ENCODE peak calls at places on chromosomes 3 and 15, in five cellular contexts. One of them, this sample, is unnamed.

GRCh38 chr3:138850151-138850550 is 15.4 kb upstream of the PIK3CB start:
- DNase-seq in epithelial cell of esophagus: peak
- DNase-seq in WTC11: no peak
- DNase-seq in GM18507: no peak
- DNase-seq in left cardiac atrium: peak
- DNase-seq in this sample: no peak

GRCh38 chr3:146350852-146351251 is 99.9 kb upstream of the PLSCR4 start:
- DNase-seq in epithelial cell of esophagus: no peak
- DNase-seq in WTC11: no peak
- DNase-seq in GM18507: no peak
- DNase-seq in left cardiac atrium: no peak
- DNase-seq in this sample: no peak

GRCh38 chr3:169659096-169659521 is 4.4 kb downstream of the MECOM start:
- DNase-seq in epithelial cell of esophagus: no peak
- DNase-seq in WTC11: peak
- DNase-seq in GM18507: no peak
- DNase-seq in left cardiac atrium: peak
- DNase-seq in this sample: no peak

GRCh38 chr15:70091649-70092461 is 5.9 kb downstream of the TLE3 start:
- DNase-seq in epithelial cell of esophagus: peak
- DNase-seq in WTC11: no peak
- DNase-seq in GM18507: no peak
- DNase-seq in left cardiac atrium: no peak
- DNase-seq in this sample: no peak

GRCh38 chr3:150798122-150798618 is 35.2 kb upstream of the SIAH2 start:
- DNase-seq in epithelial cell of esophagus: no peak
- DNase-seq in WTC11: no peak
- DNase-seq in GM18507: no peak
- DNase-seq in left cardiac atrium: no peak
- DNase-seq in this sample: no peak

GRCh38 chr3:87855626-87856025 is 203.2 kb downstream of the CGGBP1 start:
- DNase-seq in epithelial cell of esophagus: peak
- DNase-seq in WTC11: no peak
- DNase-seq in GM18507: no peak
- DNase-seq in left cardiac atrium: no peak
- DNase-seq in this sample: no peak

GRCh38 chr3:99191186-99191585 is 289.7 kb upstream of the DCBLD2 start:
- DNase-seq in epithelial cell of esophagus: no peak
- DNase-seq in WTC11: no peak
- DNase-seq in GM18507: no peak
- DNase-seq in left cardiac atrium: no peak
- DNase-seq in this sample: no peak

GRCh38 chr3:181629701-181630100 is 82.0 kb upstream of the SOX2 start:
- DNase-seq in epithelial cell of esophagus: no peak
- DNase-seq in WTC11: no peak
- DNase-seq in GM18507: no peak
- DNase-seq in left cardiac atrium: no peak
- DNase-seq in this sample: no peak

GRCh38 chr3:108089544-108089943 is 1.3 kb downstream of the CD47 start:
- DNase-seq in epithelial cell of esophagus: no peak
- DNase-seq in WTC11: no peak
- DNase-seq in GM18507: no peak
- DNase-seq in left cardiac atrium: no peak
- DNase-seq in this sample: no peak

GRCh38 chr15:31274496-31275330 is 51.9 kb upstream of the KLF13 start:
- DNase-seq in epithelial cell of esophagus: no peak
- DNase-seq in WTC11: peak
- DNase-seq in GM18507: no peak
- DNase-seq in left cardiac atrium: no peak
- DNase-seq in this sample: no peak

GRCh38 chr3:46923559-46924350 is 46.2 kb downstream of the PTH1R start:
- DNase-seq in epithelial cell of esophagus: peak
- DNase-seq in WTC11: peak
- DNase-seq in GM18507: no peak
- DNase-seq in left cardiac atrium: no peak
- DNase-seq in this sample: no peak

GRCh38 chr3:138774529-138775253 is 60.0 kb downstream of the PIK3CB start:
- DNase-seq in epithelial cell of esophagus: peak
- DNase-seq in WTC11: no peak
- DNase-seq in GM18507: no peak
- DNase-seq in left cardiac atrium: peak
- DNase-seq in this sample: no peak

GRCh38 chr15:96404560-96404959 is 74.1 kb downstream of the NR2F2 start:
- DNase-seq in epithelial cell of esophagus: no peak
- DNase-seq in WTC11: no peak
- DNase-seq in GM18507: no peak
- DNase-seq in left cardiac atrium: no peak
- DNase-seq in this sample: no peak

GRCh38 chr3:112761062-112761638 is 85.5 kb downstream of the CD200R1L start:
- DNase-seq in epithelial cell of esophagus: peak
- DNase-seq in WTC11: no peak
- DNase-seq in GM18507: no peak
- DNase-seq in left cardiac atrium: no peak
- DNase-seq in this sample: no peak

GRCh38 chr3:49924683-49925082 is 4.9 kb downstream of the MON1A start:
- DNase-seq in epithelial cell of esophagus: peak
- DNase-seq in WTC11: no peak
- DNase-seq in GM18507: no peak
- DNase-seq in left cardiac atrium: no peak
- DNase-seq in this sample: no peak

GRCh38 chr15:60316961-60317360 is 80.8 kb downstream of the ANXA2 start:
- DNase-seq in epithelial cell of esophagus: peak
- DNase-seq in WTC11: no peak
- DNase-seq in GM18507: no peak
- DNase-seq in left cardiac atrium: no peak
- DNase-seq in this sample: no peak

GRCh38 chr3:168165390-168166269 is 69.9 kb upstream of the GOLIM4 start:
- DNase-seq in epithelial cell of esophagus: peak
- DNase-seq in WTC11: peak
- DNase-seq in GM18507: peak
- DNase-seq in left cardiac atrium: peak
- DNase-seq in this sample: no peak

GRCh38 chr3:59433546-59433945 is 383.7 kb upstream of the CFAP20DC start:
- DNase-seq in epithelial cell of esophagus: no peak
- DNase-seq in WTC11: no peak
- DNase-seq in GM18507: no peak
- DNase-seq in left cardiac atrium: no peak
- DNase-seq in this sample: no peak

GRCh38 chr3:122925756-122926155 is 101.8 kb downstream of the SEMA5B start:
- DNase-seq in epithelial cell of esophagus: no peak
- DNase-seq in WTC11: no peak
- DNase-seq in GM18507: no peak
- DNase-seq in left cardiac atrium: no peak
- DNase-seq in this sample: no peak

GRCh38 chr3:144921710-144922109 is 950.1 kb downstream of the DIPK2A start:
- DNase-seq in epithelial cell of esophagus: no peak
- DNase-seq in WTC11: no peak
- DNase-seq in GM18507: no peak
- DNase-seq in left cardiac atrium: no peak
- DNase-seq in this sample: no peak

GRCh38 chr3:41653575-41654239 is 308.2 kb downstream of the ULK4 start:
- DNase-seq in epithelial cell of esophagus: no peak
- DNase-seq in WTC11: no peak
- DNase-seq in GM18507: no peak
- DNase-seq in left cardiac atrium: no peak
- DNase-seq in this sample: no peak

GRCh38 chr3:187293977-187294376 is 2.4 kb upstream of the MASP1 start:
- DNase-seq in epithelial cell of esophagus: no peak
- DNase-seq in WTC11: no peak
- DNase-seq in GM18507: no peak
- DNase-seq in left cardiac atrium: no peak
- DNase-seq in this sample: no peak

GRCh38 chr3:177203689-177204395 is 6.6 kb upstream of the TBL1XR1 start:
- DNase-seq in epithelial cell of esophagus: no peak
- DNase-seq in WTC11: no peak
- DNase-seq in GM18507: no peak
- DNase-seq in left cardiac atrium: no peak
- DNase-seq in this sample: no peak

GRCh38 chr15:65307978-65308377 is 3.5 kb downstream of the RNU5B-1 start:
- DNase-seq in epithelial cell of esophagus: peak
- DNase-seq in WTC11: no peak
- DNase-seq in GM18507: no peak
- DNase-seq in left cardiac atrium: no peak
- DNase-seq in this sample: no peak

GRCh38 chr15:85086855-85087254 is 105.2 kb downstream of the PDE8A start:
- DNase-seq in epithelial cell of esophagus: no peak
- DNase-seq in WTC11: no peak
- DNase-seq in GM18507: no peak
- DNase-seq in left cardiac atrium: no peak
- DNase-seq in this sample: no peak

GRCh38 chr3:194959217-194959616 is 273.5 kb downstream of the FAM43A start:
- DNase-seq in epithelial cell of esophagus: no peak
- DNase-seq in WTC11: no peak
- DNase-seq in GM18507: no peak
- DNase-seq in left cardiac atrium: no peak
- DNase-seq in this sample: no peak

GRCh38 chr15:77966540-77967290 is 110.8 kb downstream of the TBC1D2B start:
- DNase-seq in epithelial cell of esophagus: peak
- DNase-seq in WTC11: peak
- DNase-seq in GM18507: peak
- DNase-seq in left cardiac atrium: no peak
- DNase-seq in this sample: no peak

GRCh38 chr15:75713338-75713895 is 769 bp upstream of the CSPG4 start:
- DNase-seq in epithelial cell of esophagus: peak
- DNase-seq in WTC11: peak
- DNase-seq in GM18507: no peak
- DNase-seq in left cardiac atrium: no peak
- DNase-seq in this sample: no peak

GRCh38 chr15:61003683-61004299 is 225.3 kb downstream of the RORA start:
- DNase-seq in epithelial cell of esophagus: no peak
- DNase-seq in WTC11: no peak
- DNase-seq in GM18507: no peak
- DNase-seq in left cardiac atrium: no peak
- DNase-seq in this sample: no peak

GRCh38 chr3:38646630-38647029 is 2.9 kb downstream of the SCN5A start:
- DNase-seq in epithelial cell of esophagus: peak
- DNase-seq in WTC11: no peak
- DNase-seq in GM18507: no peak
- DNase-seq in left cardiac atrium: no peak
- DNase-seq in this sample: no peak

GRCh38 chr15:93987068-93987467 is 244.3 kb upstream of the MCTP2 start:
- DNase-seq in epithelial cell of esophagus: no peak
- DNase-seq in WTC11: no peak
- DNase-seq in GM18507: no peak
- DNase-seq in left cardiac atrium: no peak
- DNase-seq in this sample: no peak

GRCh38 chr3:186189492-186189891 is 80.6 kb upstream of the ETV5 start:
- DNase-seq in epithelial cell of esophagus: no peak
- DNase-seq in WTC11: no peak
- DNase-seq in GM18507: no peak
- DNase-seq in left cardiac atrium: no peak
- DNase-seq in this sample: no peak

GRCh38 chr15:52436971-52437370 is 91.7 kb downstream of the MYO5A start:
- DNase-seq in epithelial cell of esophagus: no peak
- DNase-seq in WTC11: no peak
- DNase-seq in GM18507: no peak
- DNase-seq in left cardiac atrium: no peak
- DNase-seq in this sample: no peak

GRCh38 chr15:94070341-94071275 is 160.8 kb upstream of the MCTP2 start:
- DNase-seq in epithelial cell of esophagus: peak
- DNase-seq in WTC11: peak
- DNase-seq in GM18507: no peak
- DNase-seq in left cardiac atrium: no peak
- DNase-seq in this sample: no peak

This sample was measured in T-helper 22 cell.